ENCODE peak calls at places on chromosome 15, in ten cellular contexts. V, S, X, Z, J, B, E, G, F and K are unnamed samples.
A peak's percentile ranks its signal among the peaks of the same experiment; 100 is the strongest.

GRCh38 chr15:100124936-100125626 is 216.7 kb downstream of the ADAMTS17 start:
- DNase-seq in V (no peak), S (no peak), X (no peak), Z (no peak), J (no peak), B (no peak), E (no peak), G (no peak), F (no peak), K (no peak)

GRCh38 chr15:100383302-100384107 is 41.7 kb upstream of the ADAMTS17 start:
- DNase-seq in V (no peak), S (peak; percentile 75), X (peak; percentile 23), Z (no peak), J (no peak), B (peak; percentile 52), E (peak; percentile 1), G (peak; percentile 52), F (peak; percentile 18), K (no peak)

GRCh38 chr15:82040862-82041261 is 5.0 kb downstream of the MEX3B start:
- DNase-seq in V (no peak), S (no peak), X (no peak), Z (no peak), J (no peak), B (peak; percentile 41), E (no peak), G (no peak), F (no peak), K (no peak)

GRCh38 chr15:31211353-31211752 is 109.8 kb upstream of the TRPM1 start:
- DNase-seq in V (no peak), S (no peak), X (no peak), Z (no peak), J (no peak), B (no peak), E (no peak), G (no peak), F (no peak), K (no peak)

GRCh38 chr15:100703671-100704070 is 101.3 kb downstream of the ASB7 start:
- DNase-seq in V (no peak), S (no peak), X (no peak), Z (no peak), J (no peak), B (no peak), E (no peak), G (no peak), F (no peak), K (no peak)

GRCh38 chr15:71379893-71380292 is 264.6 kb downstream of the THSD4 start:
- DNase-seq in V (no peak), S (no peak), X (no peak), Z (no peak), J (no peak), B (no peak), E (peak; percentile 40), G (no peak), F (no peak), K (no peak)

GRCh38 chr15:45644437-45644836 is 9.6 kb downstream of the SQOR start:
- DNase-seq in V (no peak), S (no peak), X (no peak), Z (no peak), J (no peak), B (no peak), E (no peak), G (no peak), F (no peak), K (no peak)

GRCh38 chr15:62932436-62932835 is 110.1 kb upstream of the TPM1 start:
- DNase-seq in V (no peak), S (no peak), X (no peak), Z (no peak), J (no peak), B (no peak), E (peak; percentile 69), G (peak; percentile 83), F (no peak), K (no peak)

GRCh38 chr15:55873024-55873745 is 120.2 kb downstream of the NEDD4 start:
- DNase-seq in V (no peak), S (no peak), X (no peak), Z (no peak), J (no peak), B (no peak), E (peak; percentile 17), G (peak; percentile 49), F (no peak), K (no peak)

GRCh38 chr15:72481015-72481659 is 7.0 kb downstream of the ARIH1 start:
- DNase-seq in V (no peak), S (no peak), X (no peak), Z (peak; percentile 54), J (no peak), B (no peak), E (no peak), G (no peak), F (no peak), K (no peak)

GRCh38 chr15:59299919-59300617 is 72.6 kb downstream of the MYO1E start:
- DNase-seq in V (peak; percentile 45), S (peak; percentile 96), X (peak; percentile 49), Z (peak; percentile 75), J (peak; percentile 94), B (peak; percentile 52), E (peak; percentile 96), G (peak; percentile 98), F (peak; percentile 69), K (peak; percentile 67)

GRCh38 chr15:92069308-92070244 is 216.1 kb downstream of the SLCO3A1 start:
- DNase-seq in V (peak; percentile 38), S (peak; percentile 74), X (no peak), Z (peak; percentile 34), J (peak; percentile 58), B (no peak), E (peak; percentile 57), G (peak; percentile 76), F (peak; percentile 46), K (no peak)

GRCh38 chr15:86167816-86168215 is 88.1 kb downstream of the AGBL1 start:
- DNase-seq in V (no peak), S (no peak), X (no peak), Z (no peak), J (no peak), B (no peak), E (no peak), G (no peak), F (no peak), K (no peak)

GRCh38 chr15:70265466-70265978 is 167.8 kb upstream of the TLE3 start:
- DNase-seq in V (no peak), S (no peak), X (no peak), Z (no peak), J (no peak), B (no peak), E (no peak), G (no peak), F (no peak), K (no peak)
- TF ChIP-seq CTCF in V (peak; percentile 39), S (peak; percentile 27), X (no peak), Z (peak; percentile 26), J (peak; percentile 6), B (no peak), E (no peak), G (peak; percentile 16), F (no peak), K (peak; percentile 6)

GRCh38 chr15:99053380-99054024 is 45.9 kb upstream of the PGPEP1L start:
- DNase-seq in V (no peak), S (no peak), X (no peak), Z (no peak), J (no peak), B (no peak), E (no peak), G (no peak), F (no peak), K (no peak)
- H3K27me3 ChIP-seq in V (no peaks in the 10 kb centered on the region), S (no peaks in the 10 kb centered on the region), X (no peaks in the 10 kb centered on the region), Z (no peaks in the 10 kb centered on the region), J (no peaks in the 10 kb centered on the region), B (no peaks in the 10 kb centered on the region), E (no peaks in the 10 kb centered on the region), G (no peaks in the 10 kb centered on the region), F (no peaks in the 10 kb centered on the region), K (no peaks in the 10 kb centered on the region)

GRCh38 chr15:50908209-50909043 is at the start of gene AP4E1:
- DNase-seq in V (peak; percentile 89), S (peak; percentile 88), X (peak; percentile 82), Z (peak; percentile 92), J (peak; percentile 95), B (peak; percentile 94), E (peak; percentile 95), G (peak; percentile 96), F (peak; percentile 92), K (peak; percentile 58)

GRCh38 chr15:50909044-50909342 is 510 bp downstream of the AP4E1 start:
- DNase-seq in V (no peak), S (peak; percentile 2), X (no peak), Z (no peak), J (no peak), B (no peak), E (no peak), G (no peak), F (no peak), K (no peak)

GRCh38 chr15:50907866-50908208 is 646 bp upstream of the AP4E1 start:
- DNase-seq in V (no peak), S (peak; percentile 15), X (peak; percentile 31), Z (no peak), J (peak; percentile 78), B (peak; percentile 70), E (no peak), G (peak; percentile 49), F (no peak), K (no peak)

GRCh38 chr15:50911641-50912040 is 3.2 kb downstream of the AP4E1 start:
- DNase-seq in V (no peak), S (no peak), X (no peak), Z (no peak), J (no peak), B (no peak), E (no peak), G (no peak), F (no peak), K (no peak)

GRCh38 chr15:50911001-50911400 is 2.5 kb downstream of the AP4E1 start:
- DNase-seq in V (no peak), S (no peak), X (no peak), Z (no peak), J (no peak), B (no peak), E (no peak), G (peak; percentile 89), F (no peak), K (no peak)
- H3K4me3 ChIP-seq in V (no peak overlapping the region), S (no peak overlapping the region), X (no peak overlapping the region), Z (no peak overlapping the region), J (no peak overlapping the region), B (no peak overlapping the region), E (no peak overlapping the region), G (no peak overlapping the region), F (no peak overlapping the region), K (no peak overlapping the region)

DNA sequence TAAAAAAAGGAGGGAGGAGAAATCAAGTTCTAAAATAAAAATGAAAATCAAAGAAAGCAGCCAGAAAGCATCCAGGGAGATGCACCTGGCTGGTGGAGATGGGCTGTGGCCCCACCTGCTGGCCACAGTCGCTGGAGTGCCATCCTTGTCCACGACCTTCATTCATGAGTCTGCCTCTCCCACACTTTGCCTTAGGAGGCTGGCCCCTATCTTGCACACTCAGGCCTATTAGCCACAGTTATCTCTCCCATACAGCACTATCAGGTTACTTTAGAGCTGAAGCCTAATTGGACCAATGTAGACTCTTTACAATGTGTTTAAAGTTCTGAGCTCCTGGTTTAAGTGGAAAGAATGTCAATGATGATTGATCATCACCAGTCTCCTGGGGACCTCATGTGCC is 392.0 kb upstream of the RORA start:
- DNase-seq in V (no peak), S (peak; percentile 43), X (peak; percentile 8), Z (peak; percentile 30), J (no peak), B (peak; percentile 63), E (no peak), G (peak; percentile 12), F (no peak), K (no peak)
- TF ChIP-seq CTCF in V (peak; percentile 50), S (peak; percentile 64), X (peak; percentile 47), Z (peak; percentile 60), J (peak; percentile 17), B (peak; percentile 44), E (no peak), G (peak; percentile 32), F (peak; percentile 10), K (no peak)